ENCODE peak calls at places on chromosomes 5 and 9, in seven cellular contexts. I is psoas muscle, J is cardiac muscle cell, A is BJ, T is A673, P is neural progenitor cell, K is MM.1S. B is an unnamed sample.

GRCh38 chr9:32579706-32580331 is 6.9 kb upstream of the NDUFB6 start:
- DNase-seq in I (peak), J (peak), A (no peak), T (peak), P (peak), K (peak), B (peak)

GRCh38 chr5:52693279-52693678 is 94.4 kb upstream of the ITGA1 start:
- DNase-seq in I (peak), J (peak), A (no peak), T (peak), P (peak), K (no peak), B (no peak)

GRCh38 chr9:82882744-82883143 is 180.2 kb downstream of the RASEF start:
- DNase-seq in I (no peak), J (no peak), A (no peak), T (no peak), P (no peak), K (no peak), B (no peak)

GRCh38 chr5:88829053-88829452 is 53.9 kb downstream of the MEF2C start:
- DNase-seq in I (no peak), J (no peak), A (no peak), T (no peak), P (no peak), K (peak), B (no peak)

GRCh38 chr5:5139358-5140050 is 626 bp upstream of the ADAMTS16 start:
- DNase-seq in I (no peak), J (no peak), A (no peak), T (no peak), P (no peak), K (no peak), B (no peak)

GRCh38 chr5:141878186-141878770 is at the start of gene PCDH1:
- DNase-seq in I (no peak), J (peak), A (no peak), T (peak), P (peak), K (peak), B (peak)

GRCh38 chr9:109934499-109935214 is 154.7 kb downstream of the PALM2AKAP2 start:
- DNase-seq in I (no peak), J (peak), A (no peak), T (no peak), P (no peak), K (no peak), B (no peak)

GRCh38 chr5:118290204-118290603 is 698.1 kb downstream of the DTWD2 start:
- DNase-seq in I (no peak), J (no peak), A (no peak), T (no peak), P (no peak), K (no peak), B (no peak)

B was measured in glutamatergic neuron.